ENCODE peak calls at places on chromosomes 12 and 14, in nine cellular contexts. N, M, L, I, S, C, B, K and F are unnamed samples.

GRCh38 chr14:35133542-35134328 is 11.4 kb downstream of the PRORP start:
- DNase-seq in B (no peak), M (no peak), K (no peak), S (no peak), N (no peak), C (no peak), L (no peak), I (no peak), F (no peak)

GRCh38 chr12:69929531-69929930 is 104.5 kb downstream of the MYRFL start:
- DNase-seq in N (peak), M (no peak), C (no peak), I (peak), S (no peak), L (no peak), K (peak), B (no peak), F (no peak)

GRCh38 chr12:19166387-19166786 is 36.9 kb downstream of the PLEKHA5 start:
- DNase-seq in B (no peak), I (no peak), S (no peak), C (no peak), L (no peak), K (no peak), N (no peak), M (no peak), F (no peak)

GRCh38 chr12:97047361-97047760 is 140.3 kb downstream of the NEDD1 start:
- DNase-seq in M (no peak), L (no peak), K (no peak), N (no peak), C (no peak), S (no peak), I (no peak), B (no peak), F (no peak)

GRCh38 chr14:105419305-105420091 is at the start of gene MTA1:
- DNase-seq in L (peak), N (peak), M (no peak), K (no peak), C (peak), B (peak), S (no peak), I (peak), F (no peak)

GRCh38 chr12:98456583-98457573 is 58.5 kb upstream of the TMPO start:
- DNase-seq in K (no peak), M (no peak), B (peak), S (no peak), N (peak), L (no peak), I (peak), C (peak), F (peak)

GRCh38 chr14:53531730-53532129 is 378.6 kb upstream of the DDHD1 start:
- DNase-seq in S (no peak), L (no peak), B (no peak), N (no peak), C (no peak), K (no peak), M (no peak), I (no peak), F (no peak)

GRCh38 chr12:9364224-9365176 is 156.3 kb upstream of the PZP start:
- DNase-seq in M (no peak), K (peak), B (no peak), I (peak), S (no peak), N (peak), L (peak), C (no peak), F (no peak)

GRCh38 chr14:96662116-96662901 is 134.9 kb upstream of the VRK1 start:
- DNase-seq in C (no peak), N (peak), I (no peak), S (no peak), L (no peak), B (no peak), M (no peak), K (no peak), F (no peak)

GRCh38 chr12:57268264-57268663 is 17.3 kb upstream of the STAC3 start:
- DNase-seq in C (no peak), S (no peak), K (no peak), L (no peak), I (no peak), M (no peak), B (no peak), N (peak), F (peak)

GRCh38 chr14:26121181-26121580 is 476.7 kb downstream of the NOVA1 start:
- DNase-seq in K (no peak), S (no peak), L (no peak), N (no peak), B (no peak), C (no peak), M (no peak), I (no peak), F (no peak)

GRCh38 chr12:45674583-45674982 is 54.9 kb upstream of the ARID2 start:
- DNase-seq in M (no peak), I (peak), S (no peak), N (peak), C (peak), K (peak), L (no peak), B (peak), F (no peak)